ENCODE peak calls at places on chromosomes 4 and X, in ten cellular contexts. A, Q, T, W, X, N, V, Z, L and Y are unnamed samples.

GRCh38 chr4:119570401-119570800 is 58.2 kb downstream of the PDE5A start:
- DNase-seq in A (peak; percentile 74), X (no peak), V (no peak), L (no peak), Z (no peak), W (no peak), T (no peak), Q (peak; percentile 7), N (no peak), Y (no peak)

GRCh38 chr4:17323619-17324400 is 188.1 kb downstream of the QDPR start:
- DNase-seq in V (no peak), T (no peak), Q (no peak), N (no peak), W (no peak), L (no peak), Z (no peak), A (peak; percentile 58), X (no peak), Y (no peak)

GRCh38 chrX:47958943-47959342 is 44.8 kb downstream of the ZNF182 start:
- DNase-seq in V (no peak), X (peak; percentile 26), Q (no peak), Z (no peak), T (peak; percentile 36), N (no peak), W (no peak), A (no peak), L (no peak), Y (no peak)

GRCh38 chr4:27397886-27398285 is 537.2 kb downstream of the STIM2 start:
- DNase-seq in V (no peak), L (no peak), X (peak; percentile 8), Q (peak; percentile 69), W (no peak), N (no peak), Z (no peak), A (peak; percentile 96), T (no peak), Y (no peak)

GRCh38 chrX:16577483-16578029 is 72.4 kb upstream of the S100G start:
- DNase-seq in T (no peak), Z (no peak), L (no peak), N (no peak), V (no peak), A (no peak), X (no peak), Q (no peak), W (no peak), Y (no peak)

GRCh38 chr4:122548452-122548851 is 72.4 kb downstream of the IL21 start:
- DNase-seq in T (no peak), V (no peak), L (no peak), Q (no peak), N (no peak), Z (no peak), X (peak; percentile 85), A (peak; percentile 80), W (no peak), Y (no peak)

GRCh38 chr4:157075811-157076577 is at the start of gene GLRB:
- DNase-seq in Z (no peak), A (peak; percentile 43), V (no peak), Q (peak; percentile 9), L (peak; percentile 6), N (peak; percentile 28), X (peak; percentile 30), T (peak; percentile 89), W (no peak), Y (peak; percentile 42)

GRCh38 chr4:17142232-17142711 is 243.8 kb upstream of the LDB2 start:
- DNase-seq in L (no peak), X (peak; percentile 95), N (no peak), V (no peak), W (no peak), Q (peak; percentile 67), Z (no peak), T (no peak), A (peak; percentile 99), Y (no peak)

GRCh38 chr4:112637552-112637866 is 566 bp downstream of the LARP7 start:
- DNase-seq in L (no peak), X (no peak), Q (no peak), A (no peak), W (no peak), N (no peak), T (peak; percentile 5), Z (no peak), V (no peak), Y (no peak)

GRCh38 chrX:107978707-107979307 is 3.4 kb downstream of the TEX13B start:
- DNase-seq in V (no peak), Z (no peak), X (peak; percentile 58), W (no peak), T (peak; percentile 11), N (no peak), A (peak; percentile 14), Q (no peak), L (peak; percentile 48), Y (no peak)

GRCh38 chr4:76689079-76689817 is 208.7 kb downstream of the SOWAHB start:
- DNase-seq in X (peak; percentile 48), Q (peak; percentile 42), N (peak; percentile 30), T (peak; percentile 78), V (no peak), Z (no peak), W (peak; percentile 58), L (peak; percentile 31), A (peak; percentile 48), Y (peak; percentile 68)

GRCh38 chrX:115562492-115562872 is 1.5 kb downstream of the PLS3 start:
- DNase-seq in X (peak; percentile 68), Q (peak; percentile 40), A (peak; percentile 43), W (peak; percentile 19), Z (no peak), N (no peak), V (no peak), T (no peak), L (peak; percentile 64), Y (peak; percentile 66)

GRCh38 chrX:30941898-30942297 is 52.8 kb upstream of the TAB3 start:
- DNase-seq in Q (no peak), N (no peak), V (no peak), Z (no peak), W (no peak), T (no peak), L (no peak), A (no peak), X (no peak), Y (peak; percentile 8)

GRCh38 chr4:54189140-54189539 is 40.0 kb upstream of the PDGFRA start:
- DNase-seq in W (no peak), A (peak; percentile 57), N (no peak), Z (no peak), V (no peak), L (no peak), X (peak; percentile 61), T (no peak), Q (no peak), Y (no peak)

GRCh38 chr4:4761128-4761991 is 98.1 kb upstream of the MSX1 start:
- DNase-seq in V (no peak), N (no peak), T (peak; percentile 43), W (no peak), A (no peak), Z (no peak), X (peak; percentile 5), L (no peak), Q (no peak), Y (no peak)

GRCh38 chr4:4762300-4762699 is 97.2 kb upstream of the MSX1 start:
- DNase-seq in X (no peak), V (no peak), A (no peak), T (no peak), L (no peak), Q (no peak), Z (no peak), W (no peak), N (no peak), Y (no peak)

GRCh38 chr4:4759233-4759632 is 100.2 kb upstream of the MSX1 start:
- DNase-seq in Z (no peak), L (no peak), Q (no peak), V (no peak), N (no peak), X (no peak), A (no peak), W (no peak), T (no peak), Y (no peak)

GRCh38 chr4:4758708-4759107 is 100.8 kb upstream of the MSX1 start:
- DNase-seq in W (no peak), V (no peak), L (no peak), X (no peak), Q (no peak), Z (no peak), A (no peak), N (no peak), T (no peak), Y (no peak)

GRCh38 chr4:4759883-4760282 is 99.6 kb upstream of the MSX1 start:
- DNase-seq in Q (no peak), V (no peak), X (no peak), A (no peak), T (no peak), N (no peak), L (no peak), Z (no peak), W (no peak), Y (no peak)
- H3K4me1 ChIP-seq in Q (no peaks in the 10 kb centered on the region), V (peaks cover 3% of the 10 kb centered on the region), X (peaks cover 10% of the 10 kb centered on the region), A (no peaks in the 10 kb centered on the region), T (no peaks in the 10 kb centered on the region), N (no peaks in the 10 kb centered on the region), L (no peaks in the 10 kb centered on the region), Z (peaks cover 6% of the 10 kb centered on the region), W (no peaks in the 10 kb centered on the region), Y (peaks cover 28% of the 10 kb centered on the region)

DNA sequence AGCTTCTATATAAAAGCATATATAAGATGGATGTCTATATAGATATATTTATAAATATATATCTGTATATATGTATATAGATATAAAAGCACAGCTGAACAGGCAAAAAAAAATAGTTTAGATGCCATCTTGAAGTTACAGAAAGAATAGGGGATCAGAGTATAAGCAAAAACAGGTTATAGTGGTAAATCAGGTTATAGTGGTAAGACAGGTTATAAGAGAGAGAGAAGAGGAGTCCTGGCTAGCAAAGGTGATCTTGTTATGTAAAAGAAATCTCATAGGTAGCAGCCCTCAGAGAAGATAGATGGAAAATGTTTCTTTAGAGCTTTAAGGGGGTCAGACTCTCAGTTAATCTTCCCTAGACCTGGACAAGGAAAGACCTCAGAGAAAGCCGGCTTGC is 1263.1 kb downstream of the PCDH7 start:
- DNase-seq in X (no peak), V (no peak), A (no peak), Q (peak; percentile 9), T (no peak), L (no peak), Z (no peak), N (no peak), W (no peak), Y (no peak)
- H3K4me1 ChIP-seq in X (no peaks in the 10 kb centered on the region), V (no peaks in the 10 kb centered on the region), A (no peaks in the 10 kb centered on the region), Q (no peaks in the 10 kb centered on the region), T (no peaks in the 10 kb centered on the region), L (no peaks in the 10 kb centered on the region), Z (no peaks in the 10 kb centered on the region), N (no peaks in the 10 kb centered on the region), W (no peaks in the 10 kb centered on the region), Y (no peaks in the 10 kb centered on the region)

DNA sequence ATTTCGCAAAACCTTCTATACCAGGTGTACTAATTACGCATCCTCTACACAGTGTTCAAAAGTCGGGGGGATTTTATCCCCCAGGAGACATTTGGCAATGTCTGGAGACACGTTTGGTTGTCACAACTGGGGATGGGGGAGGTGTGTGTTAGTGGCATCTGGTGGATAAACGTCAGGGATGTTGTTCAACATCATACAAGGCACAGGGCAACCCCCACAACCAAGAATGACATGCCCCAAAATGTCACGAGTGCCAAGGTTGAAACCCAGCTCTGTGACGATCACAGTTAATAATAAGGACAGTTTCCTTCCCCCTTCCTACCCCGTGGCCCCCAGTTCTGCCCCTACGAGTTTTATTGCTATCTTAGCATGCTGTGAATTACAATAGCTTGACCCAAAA is 15.9 kb upstream of the SEL1L3 start:
- DNase-seq in L (no peak), W (no peak), N (no peak), X (no peak), Z (no peak), A (no peak), Q (no peak), V (no peak), T (no peak), Y (no peak)
- H3K4me1 ChIP-seq in L (no peaks in the 10 kb centered on the region), W (no peaks in the 10 kb centered on the region), N (no peaks in the 10 kb centered on the region), X (no peaks in the 10 kb centered on the region), Z (no peaks in the 10 kb centered on the region), A (peaks cover under 1% of the 10 kb centered on the region), Q (no peaks in the 10 kb centered on the region), V (peaks cover 3% of the 10 kb centered on the region), T (no peaks in the 10 kb centered on the region), Y (no peaks in the 10 kb centered on the region)

GRCh38 chr4:8198906-8199593 is at the start of gene SH3TC1:
- DNase-seq in W (peak; percentile 94), X (peak; percentile 93), L (peak; percentile 76), T (peak; percentile 97), Z (peak; percentile 35), Q (peak; percentile 81), A (peak; percentile 88), V (no peak), N (peak; percentile 88), Y (peak; percentile 75)
- H3K4me1 ChIP-seq in W (peaks cover 8% of the 10 kb centered on the region), X (peaks cover 3% of the 10 kb centered on the region), L (peaks cover 27% of the 10 kb centered on the region), T (peaks cover 13% of the 10 kb centered on the region), Z (peaks cover 44% of the 10 kb centered on the region), Q (no peaks in the 10 kb centered on the region), A (peaks cover 23% of the 10 kb centered on the region), V (no peaks in the 10 kb centered on the region), N (peaks cover 5% of the 10 kb centered on the region), Y (peaks cover 40% of the 10 kb centered on the region)